ENCODE peak calls at places on chromosomes 13 and 19, in eight cellular contexts. One of them, this sample, is unnamed.

GRCh38 chr13:35881360-35881759 is 249.8 kb downstream of the DCLK1 start:
- DNase-seq in A549: no peak
- DNase-seq in NCI-H2029 treated with DMSO at 0.1 percent for 48 hours: peak
- DNase-seq in effector memory CD4-positive, alpha-beta T cell: no peak
- DNase-seq in HT-29: no peak
- DNase-seq in retina: no peak
- DNase-seq in heart left ventricle: no peak
- DNase-seq in hepatic stellate cell: no peak
- DNase-seq in this sample: no peak

GRCh38 chr13:41222259-41222852 is 28.0 kb upstream of the KBTBD7 start:
- DNase-seq in hepatic stellate cell: peak
- DNase-seq in NCI-H2029 treated with DMSO at 0.1 percent for 48 hours: peak
- DNase-seq in A549: peak
- DNase-seq in effector memory CD4-positive, alpha-beta T cell: peak
- DNase-seq in retina: peak
- DNase-seq in HT-29: peak
- DNase-seq in heart left ventricle: no peak
- DNase-seq in this sample: peak

GRCh38 chr19:45154064-45154827 is 6.5 kb downstream of the NKPD1 start:
- DNase-seq in retina: no peak
- DNase-seq in hepatic stellate cell: peak
- DNase-seq in A549: no peak
- DNase-seq in HT-29: peak
- DNase-seq in heart left ventricle: no peak
- DNase-seq in NCI-H2029 treated with DMSO at 0.1 percent for 48 hours: no peak
- DNase-seq in effector memory CD4-positive, alpha-beta T cell: no peak
- DNase-seq in this sample: no peak

GRCh38 chr13:105773887-105774538 is 761.4 kb downstream of the EFNB2 start:
- DNase-seq in retina: no peak
- DNase-seq in A549: peak
- DNase-seq in NCI-H2029 treated with DMSO at 0.1 percent for 48 hours: no peak
- DNase-seq in hepatic stellate cell: no peak
- DNase-seq in effector memory CD4-positive, alpha-beta T cell: no peak
- DNase-seq in HT-29: peak
- DNase-seq in heart left ventricle: no peak
- DNase-seq in this sample: no peak

GRCh38 chr19:19034204-19034624 is 811 bp downstream of the ARMC6 start:
- DNase-seq in effector memory CD4-positive, alpha-beta T cell: peak
- DNase-seq in hepatic stellate cell: peak
- DNase-seq in retina: peak
- DNase-seq in heart left ventricle: no peak
- DNase-seq in HT-29: peak
- DNase-seq in NCI-H2029 treated with DMSO at 0.1 percent for 48 hours: peak
- DNase-seq in A549: peak
- DNase-seq in this sample: peak

GRCh38 chr19:15248106-15248505 is 15.9 kb upstream of the EPHX3 start:
- DNase-seq in A549: no peak
- DNase-seq in hepatic stellate cell: peak
- DNase-seq in effector memory CD4-positive, alpha-beta T cell: no peak
- DNase-seq in NCI-H2029 treated with DMSO at 0.1 percent for 48 hours: no peak
- DNase-seq in heart left ventricle: peak
- DNase-seq in HT-29: no peak
- DNase-seq in retina: no peak
- DNase-seq in this sample: no peak

GRCh38 chr19:51372649-51373504 is at the start of gene NKG7:
- DNase-seq in effector memory CD4-positive, alpha-beta T cell: peak
- DNase-seq in HT-29: no peak
- DNase-seq in retina: no peak
- DNase-seq in hepatic stellate cell: no peak
- DNase-seq in heart left ventricle: no peak
- DNase-seq in NCI-H2029 treated with DMSO at 0.1 percent for 48 hours: no peak
- DNase-seq in A549: no peak
- DNase-seq in this sample: no peak

GRCh38 chr13:23020246-23020843 is 160.4 kb upstream of the SGCG start:
- DNase-seq in A549: peak
- DNase-seq in heart left ventricle: no peak
- DNase-seq in HT-29: peak
- DNase-seq in hepatic stellate cell: peak
- DNase-seq in effector memory CD4-positive, alpha-beta T cell: peak
- DNase-seq in NCI-H2029 treated with DMSO at 0.1 percent for 48 hours: peak
- DNase-seq in retina: peak
- DNase-seq in this sample: peak

GRCh38 chr13:79096099-79096498 is 310.0 kb downstream of the RBM26 start:
- DNase-seq in heart left ventricle: no peak
- DNase-seq in effector memory CD4-positive, alpha-beta T cell: no peak
- DNase-seq in HT-29: no peak
- DNase-seq in retina: no peak
- DNase-seq in NCI-H2029 treated with DMSO at 0.1 percent for 48 hours: no peak
- DNase-seq in hepatic stellate cell: no peak
- DNase-seq in A549: no peak
- DNase-seq in this sample: no peak

GRCh38 chr19:39336483-39336882 is 640 bp upstream of the GMFG start:
- DNase-seq in hepatic stellate cell: no peak
- DNase-seq in NCI-H2029 treated with DMSO at 0.1 percent for 48 hours: no peak
- DNase-seq in effector memory CD4-positive, alpha-beta T cell: no peak
- DNase-seq in HT-29: no peak
- DNase-seq in heart left ventricle: no peak
- DNase-seq in A549: no peak
- DNase-seq in retina: no peak
- DNase-seq in this sample: no peak

GRCh38 chr13:94390881-94391280 is 88.6 kb downstream of the DCT start:
- DNase-seq in effector memory CD4-positive, alpha-beta T cell: no peak
- DNase-seq in NCI-H2029 treated with DMSO at 0.1 percent for 48 hours: no peak
- DNase-seq in HT-29: no peak
- DNase-seq in A549: no peak
- DNase-seq in heart left ventricle: no peak
- DNase-seq in hepatic stellate cell: no peak
- DNase-seq in retina: no peak
- DNase-seq in this sample: no peak

GRCh38 chr13:21443171-21443570 is 15.9 kb downstream of the ZDHHC20 start:
- DNase-seq in HT-29: no peak
- DNase-seq in hepatic stellate cell: no peak
- DNase-seq in heart left ventricle: no peak
- DNase-seq in NCI-H2029 treated with DMSO at 0.1 percent for 48 hours: no peak
- DNase-seq in retina: no peak
- DNase-seq in A549: no peak
- DNase-seq in effector memory CD4-positive, alpha-beta T cell: no peak
- DNase-seq in this sample: no peak

GRCh38 chr19:54955356-54955755 is 8.0 kb upstream of the NLRP7 start:
- DNase-seq in A549: no peak
- DNase-seq in heart left ventricle: no peak
- DNase-seq in NCI-H2029 treated with DMSO at 0.1 percent for 48 hours: no peak
- DNase-seq in hepatic stellate cell: no peak
- DNase-seq in HT-29: no peak
- DNase-seq in effector memory CD4-positive, alpha-beta T cell: no peak
- DNase-seq in retina: no peak
- DNase-seq in this sample: no peak

GRCh38 chr19:56917998-56918397 is 77.5 kb upstream of the PEG3 start:
- DNase-seq in A549: no peak
- DNase-seq in hepatic stellate cell: no peak
- DNase-seq in retina: no peak
- DNase-seq in effector memory CD4-positive, alpha-beta T cell: no peak
- DNase-seq in heart left ventricle: no peak
- DNase-seq in NCI-H2029 treated with DMSO at 0.1 percent for 48 hours: no peak
- DNase-seq in HT-29: no peak
- DNase-seq in this sample: no peak

GRCh38 chr19:43901395-43902390 is 33.4 kb downstream of the ZNF45 start:
- DNase-seq in retina: peak
- DNase-seq in effector memory CD4-positive, alpha-beta T cell: peak
- DNase-seq in HT-29: no peak
- DNase-seq in heart left ventricle: peak
- DNase-seq in A549: peak
- DNase-seq in hepatic stellate cell: peak
- DNase-seq in NCI-H2029 treated with DMSO at 0.1 percent for 48 hours: peak
- DNase-seq in this sample: peak

GRCh38 chr13:25727776-25728175 is 324.0 kb downstream of the SHISA2 start:
- DNase-seq in NCI-H2029 treated with DMSO at 0.1 percent for 48 hours: no peak
- DNase-seq in heart left ventricle: no peak
- DNase-seq in HT-29: no peak
- DNase-seq in retina: no peak
- DNase-seq in hepatic stellate cell: no peak
- DNase-seq in effector memory CD4-positive, alpha-beta T cell: no peak
- DNase-seq in A549: no peak
- DNase-seq in this sample: no peak

GRCh38 chr13:81957121-81957520 is 1616.2 kb upstream of the SPRY2 start:
- DNase-seq in retina: no peak
- DNase-seq in HT-29: peak
- DNase-seq in heart left ventricle: no peak
- DNase-seq in NCI-H2029 treated with DMSO at 0.1 percent for 48 hours: no peak
- DNase-seq in A549: peak
- DNase-seq in effector memory CD4-positive, alpha-beta T cell: no peak
- DNase-seq in hepatic stellate cell: no peak
- DNase-seq in this sample: no peak

GRCh38 chr19:29715695-29716581 is 877 bp upstream of the C19orf12 start:
- DNase-seq in retina: no peak
- DNase-seq in hepatic stellate cell: no peak
- DNase-seq in effector memory CD4-positive, alpha-beta T cell: no peak
- DNase-seq in heart left ventricle: no peak
- DNase-seq in A549: no peak
- DNase-seq in NCI-H2029 treated with DMSO at 0.1 percent for 48 hours: peak
- DNase-seq in HT-29: peak
- DNase-seq in this sample: no peak

GRCh38 chr19:41421314-41421713 is 5.9 kb downstream of the B3GNT8 start:
- DNase-seq in hepatic stellate cell: no peak
- DNase-seq in HT-29: no peak
- DNase-seq in retina: no peak
- DNase-seq in A549: no peak
- DNase-seq in effector memory CD4-positive, alpha-beta T cell: no peak
- DNase-seq in NCI-H2029 treated with DMSO at 0.1 percent for 48 hours: peak
- DNase-seq in heart left ventricle: no peak
- DNase-seq in this sample: no peak

GRCh38 chr13:113105032-113105993 is at the start of gene F7:
- DNase-seq in NCI-H2029 treated with DMSO at 0.1 percent for 48 hours: no peak
- DNase-seq in retina: no peak
- DNase-seq in heart left ventricle: peak
- DNase-seq in HT-29: no peak
- DNase-seq in A549: peak
- DNase-seq in hepatic stellate cell: no peak
- DNase-seq in effector memory CD4-positive, alpha-beta T cell: no peak
- DNase-seq in this sample: no peak

GRCh38 chr19:14700711-14701110 is 10.9 kb downstream of the ZNF333 start:
- DNase-seq in hepatic stellate cell: no peak
- DNase-seq in effector memory CD4-positive, alpha-beta T cell: no peak
- DNase-seq in HT-29: no peak
- DNase-seq in NCI-H2029 treated with DMSO at 0.1 percent for 48 hours: no peak
- DNase-seq in A549: no peak
- DNase-seq in retina: no peak
- DNase-seq in heart left ventricle: no peak
- DNase-seq in this sample: no peak

GRCh38 chr13:76289558-76289957 is 596.6 kb downstream of the KCTD12 start:
- DNase-seq in heart left ventricle: no peak
- DNase-seq in HT-29: no peak
- DNase-seq in NCI-H2029 treated with DMSO at 0.1 percent for 48 hours: no peak
- DNase-seq in retina: no peak
- DNase-seq in A549: no peak
- DNase-seq in hepatic stellate cell: no peak
- DNase-seq in effector memory CD4-positive, alpha-beta T cell: no peak
- DNase-seq in this sample: no peak

GRCh38 chr13:99730403-99730802 is 229.1 kb downstream of the TM9SF2 start:
- DNase-seq in hepatic stellate cell: no peak
- DNase-seq in heart left ventricle: no peak
- DNase-seq in NCI-H2029 treated with DMSO at 0.1 percent for 48 hours: no peak
- DNase-seq in A549: no peak
- DNase-seq in HT-29: no peak
- DNase-seq in retina: no peak
- DNase-seq in effector memory CD4-positive, alpha-beta T cell: no peak
- DNase-seq in this sample: no peak

GRCh38 chr19:6802336-6803035 is 30.0 kb downstream of the VAV1 start:
- DNase-seq in effector memory CD4-positive, alpha-beta T cell: peak
- DNase-seq in hepatic stellate cell: no peak
- DNase-seq in NCI-H2029 treated with DMSO at 0.1 percent for 48 hours: no peak
- DNase-seq in HT-29: no peak
- DNase-seq in retina: no peak
- DNase-seq in A549: peak
- DNase-seq in heart left ventricle: no peak
- DNase-seq in this sample: no peak

GRCh38 chr13:83503424-83503823 is 378.9 kb downstream of the SLITRK1 start:
- DNase-seq in A549: no peak
- DNase-seq in heart left ventricle: no peak
- DNase-seq in effector memory CD4-positive, alpha-beta T cell: no peak
- DNase-seq in retina: no peak
- DNase-seq in NCI-H2029 treated with DMSO at 0.1 percent for 48 hours: no peak
- DNase-seq in hepatic stellate cell: no peak
- DNase-seq in HT-29: no peak
- DNase-seq in this sample: no peak

GRCh38 chr19:6047741-6048231 is 62.5 kb downstream of the RFX2 start:
- DNase-seq in effector memory CD4-positive, alpha-beta T cell: no peak
- DNase-seq in A549: no peak
- DNase-seq in retina: no peak
- DNase-seq in NCI-H2029 treated with DMSO at 0.1 percent for 48 hours: no peak
- DNase-seq in HT-29: peak
- DNase-seq in hepatic stellate cell: peak
- DNase-seq in heart left ventricle: no peak
- DNase-seq in this sample: peak

GRCh38 chr13:68076046-68076445 is 845.9 kb upstream of the PCDH9 start:
- DNase-seq in heart left ventricle: no peak
- DNase-seq in A549: no peak
- DNase-seq in hepatic stellate cell: no peak
- DNase-seq in HT-29: no peak
- DNase-seq in NCI-H2029 treated with DMSO at 0.1 percent for 48 hours: no peak
- DNase-seq in retina: no peak
- DNase-seq in effector memory CD4-positive, alpha-beta T cell: no peak
- DNase-seq in this sample: no peak

GRCh38 chr13:41111454-41111853 is 21.1 kb downstream of the KBTBD6 start:
- DNase-seq in heart left ventricle: no peak
- DNase-seq in HT-29: no peak
- DNase-seq in effector memory CD4-positive, alpha-beta T cell: no peak
- DNase-seq in hepatic stellate cell: no peak
- DNase-seq in NCI-H2029 treated with DMSO at 0.1 percent for 48 hours: no peak
- DNase-seq in retina: no peak
- DNase-seq in A549: no peak
- DNase-seq in this sample: no peak

GRCh38 chr13:107842562-107843180 is 372.7 kb downstream of the LIG4 start:
- DNase-seq in effector memory CD4-positive, alpha-beta T cell: no peak
- DNase-seq in retina: no peak
- DNase-seq in NCI-H2029 treated with DMSO at 0.1 percent for 48 hours: no peak
- DNase-seq in heart left ventricle: no peak
- DNase-seq in A549: no peak
- DNase-seq in HT-29: peak
- DNase-seq in hepatic stellate cell: peak
- DNase-seq in this sample: no peak

GRCh38 chr13:19607523-19608078 is 25.9 kb upstream of the MPHOSPH8 start:
- DNase-seq in retina: no peak
- DNase-seq in effector memory CD4-positive, alpha-beta T cell: no peak
- DNase-seq in NCI-H2029 treated with DMSO at 0.1 percent for 48 hours: no peak
- DNase-seq in heart left ventricle: no peak
- DNase-seq in A549: no peak
- DNase-seq in hepatic stellate cell: no peak
- DNase-seq in HT-29: no peak
- DNase-seq in this sample: no peak

GRCh38 chr19:1259873-1260748 is 9.0 kb upstream of the CIRBP start:
- DNase-seq in A549: no peak
- DNase-seq in heart left ventricle: no peak
- DNase-seq in effector memory CD4-positive, alpha-beta T cell: peak
- DNase-seq in HT-29: no peak
- DNase-seq in NCI-H2029 treated with DMSO at 0.1 percent for 48 hours: no peak
- DNase-seq in retina: peak
- DNase-seq in hepatic stellate cell: no peak
- DNase-seq in this sample: no peak

GRCh38 chr19:3094638-3095374 is 644 bp downstream of the GNA11 start:
- DNase-seq in NCI-H2029 treated with DMSO at 0.1 percent for 48 hours: no peak
- DNase-seq in heart left ventricle: no peak
- DNase-seq in HT-29: no peak
- DNase-seq in hepatic stellate cell: no peak
- DNase-seq in effector memory CD4-positive, alpha-beta T cell: no peak
- DNase-seq in A549: no peak
- DNase-seq in retina: no peak
- DNase-seq in this sample: no peak

GRCh38 chr13:98335721-98336120 is 158.7 kb upstream of the RNF113B start:
- DNase-seq in A549: no peak
- DNase-seq in NCI-H2029 treated with DMSO at 0.1 percent for 48 hours: no peak
- DNase-seq in hepatic stellate cell: no peak
- DNase-seq in heart left ventricle: no peak
- DNase-seq in effector memory CD4-positive, alpha-beta T cell: no peak
- DNase-seq in HT-29: no peak
- DNase-seq in retina: no peak
- DNase-seq in this sample: no peak